ENCODE peak calls at places on chromosomes 12 and 14, in nine cellular contexts. G is anterior cingulate cortex; V is cardiac muscle cell; O is ovary; P is central memory CD4-positive, alpha-beta T cell; M is GM12891; J is pancreas; D is SIG-M5; X is smooth muscle cell of the brain vasculature. U is an unnamed sample.

GRCh38 chr14:101315802-101316296 is 245.4 kb upstream of the DIO3 start:
- DNase-seq in G (no peak), V (no peak), O (no peak), P (no peak), M (no peak), J (peak), D (no peak), X (no peak), U (no peak)

GRCh38 chr12:52243774-52244614 is 11.0 kb downstream of the KRT7 start:
- DNase-seq in G (no peak), V (no peak), O (peak), P (peak), M (peak), J (peak), D (no peak), X (peak), U (peak)

GRCh38 chr14:59107819-59108218 is 80.6 kb upstream of the DAAM1 start:
- DNase-seq in G (no peak), V (no peak), O (no peak), P (no peak), M (no peak), J (no peak), D (no peak), X (no peak), U (no peak)

GRCh38 chr12:116862167-116862566 is 19.1 kb downstream of the HRK start:
- DNase-seq in G (no peak), V (no peak), O (no peak), P (no peak), M (no peak), J (no peak), D (no peak), X (no peak), U (no peak)

GRCh38 chr12:124685689-124685993 is 118.2 kb upstream of the NCOR2 start:
- DNase-seq in G (no peak), V (no peak), O (peak), P (no peak), M (no peak), J (no peak), D (no peak), X (no peak), U (no peak)

GRCh38 chr12:110577717-110578521 is 5.2 kb downstream of the PPTC7 start:
- DNase-seq in G (no peak), V (no peak), O (no peak), P (peak), M (peak), J (no peak), D (peak), X (no peak), U (peak)

GRCh38 chr12:70052931-70053497 is 190.2 kb upstream of the CNOT2 start:
- DNase-seq in G (no peak), V (no peak), O (no peak), P (no peak), M (no peak), J (peak), D (no peak), X (no peak), U (no peak)

GRCh38 chr14:34461334-34462131 is 507 bp downstream of the SPTSSA start:
- DNase-seq in G (peak), V (peak), O (peak), P (peak), M (no peak), J (peak), D (no peak), X (no peak), U (peak)

GRCh38 chr14:53515264-53515663 is 362.1 kb upstream of the DDHD1 start:
- DNase-seq in G (no peak), V (no peak), O (no peak), P (no peak), M (no peak), J (no peak), D (no peak), X (no peak), U (no peak)